ENCODE peak calls at places on chromosome X, in five cellular contexts. J is spleen, H is colonic mucosa, C is GM23248, Q is aorta. Y is an unnamed sample.
A peak's percentile ranks its signal among the peaks of the same experiment; 100 is the strongest.

GRCh38 chrX:134908235-134908834 is 82.5 kb upstream of the SMIM10 start:
- DNase-seq in J (no peak), H (no peak), C (peak; percentile 54), Q (no peak), Y (no peak)

GRCh38 chrX:118884552-118885138 is 61.0 kb downstream of the ZCCHC12 start:
- DNase-seq in C (no peak), J (no peak), Q (no peak), H (peak; percentile 38), Y (no peak)

GRCh38 chrX:1119275-1119674 is 93.2 kb downstream of the CRLF2 start:
- DNase-seq in J (no peak), H (no peak), Q (no peak), C (no peak), Y (no peak)

GRCh38 chrX:25144043-25144940 is 128.5 kb upstream of the ARX start:
- DNase-seq in J (no peak), H (peak; percentile 60), C (peak; percentile 72), Q (peak; percentile 73), Y (no peak)

GRCh38 chrX:151996329-151996728 is 21.9 kb upstream of the GABRE start:
- DNase-seq in C (no peak), J (no peak), H (no peak), Q (no peak), Y (no peak)

GRCh38 chrX:120560405-120560841 is 339 bp downstream of the CUL4B start:
- DNase-seq in Q (no peak), H (peak; percentile 47), C (peak; percentile 67), J (peak; percentile 76), Y (no peak)

GRCh38 chrX:135003876-135004623 is 13.3 kb downstream of the SMIM10 start:
- DNase-seq in Q (peak; percentile 93), H (peak; percentile 90), J (peak; percentile 94), C (peak; percentile 93), Y (peak; percentile 81)

GRCh38 chrX:22300130-22300529 is 27.4 kb downstream of the CBLL2 start:
- DNase-seq in Q (no peak), J (no peak), C (peak; percentile 77), H (no peak), Y (no peak)

GRCh38 chrX:69597399-69597798 is 18.5 kb upstream of the EDA start:
- DNase-seq in J (no peak), C (no peak), Q (no peak), H (no peak), Y (no peak)

DNA sequence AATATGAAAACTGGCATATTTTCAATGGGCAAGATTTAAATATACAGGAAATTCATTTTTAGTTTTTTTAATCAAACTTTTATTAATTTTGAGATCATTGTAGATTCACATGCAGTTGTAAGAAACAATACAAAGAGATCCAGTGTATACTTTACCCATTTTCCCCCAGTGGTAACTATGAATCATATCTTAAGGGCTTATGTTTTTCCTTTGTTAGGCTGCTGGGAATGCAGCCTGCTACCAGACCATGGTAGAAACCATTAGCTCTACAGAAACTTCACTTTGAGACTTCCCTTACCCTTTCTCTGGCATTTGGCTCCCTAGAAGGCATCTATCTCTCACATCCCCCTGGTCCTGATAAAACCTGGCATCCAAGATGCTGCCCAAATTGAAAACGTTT is 147.6 kb upstream of the EOLA2 start:
- DNase-seq in Q (no peak), C (peak; percentile 51), H (no peak), J (no peak), Y (no peak)
- H3K27ac ChIP-seq in Q (no peak overlapping the region), C (peak overlapping the region; percentile 72), H (no peak overlapping the region), J (no peak overlapping the region), Y (peak overlapping the region; percentile 76)

DNA sequence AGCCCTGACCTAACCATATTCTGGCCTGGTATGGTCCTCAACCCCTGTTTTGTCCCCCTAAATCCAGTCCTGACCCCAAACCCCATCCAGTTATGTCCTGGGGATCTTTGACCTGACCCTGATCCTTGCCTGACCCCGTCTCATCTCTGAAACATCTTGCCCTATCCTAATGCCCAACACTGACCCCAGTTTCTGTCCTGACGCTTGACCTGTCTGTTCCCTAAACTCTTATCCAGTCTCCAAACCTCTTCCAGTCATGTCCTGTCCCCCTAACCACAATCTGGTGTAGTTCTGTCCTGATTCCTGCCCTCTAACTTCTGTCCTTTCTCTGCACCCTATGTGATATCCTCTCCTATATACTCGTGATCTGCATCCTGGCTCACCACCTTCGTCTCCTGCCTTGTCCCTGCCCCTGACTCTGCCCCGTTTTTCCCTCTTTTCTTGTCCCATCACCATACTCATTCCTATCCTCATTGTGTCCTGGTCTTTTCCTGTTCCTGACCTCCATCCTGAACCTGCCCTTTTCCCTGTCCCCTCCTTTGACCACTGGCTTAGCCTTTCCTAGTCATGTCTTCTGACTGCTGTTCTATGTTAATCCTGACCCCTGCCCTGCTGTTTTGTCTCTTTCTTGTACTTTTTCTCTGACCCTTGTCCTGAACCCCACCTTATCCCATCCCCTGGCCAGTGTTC is 4.6 kb upstream of the CCDC120 start:
- DNase-seq in Q (no peak), H (no peak), C (no peak), J (no peak), Y (no peak)
- H3K4me3 ChIP-seq in Q (peak overlapping the region; percentile 39), H (peak overlapping the region; percentile 46), C (peak overlapping the region; percentile 73), J (no peak overlapping the region), Y (peak overlapping the region; percentile 48)

GRCh38 chrX:9147631-9148189 is 113.8 kb upstream of the FAM9B start:
- DNase-seq in H (no peak), C (no peak), J (no peak), Q (no peak), Y (no peak)

GRCh38 chrX:9146657-9147056 is 112.7 kb upstream of the FAM9B start:
- DNase-seq in H (no peak), Q (no peak), J (no peak), C (no peak), Y (no peak)

GRCh38 chrX:9144643-9145290 is 110.8 kb upstream of the FAM9B start:
- DNase-seq in Q (no peak), H (no peak), C (peak; percentile 51), J (no peak), Y (no peak)

GRCh38 chrX:9148626-9149385 is 114.9 kb upstream of the FAM9B start:
- DNase-seq in J (no peak), C (peak; percentile 77), Q (no peak), H (no peak), Y (no peak)

DNA sequence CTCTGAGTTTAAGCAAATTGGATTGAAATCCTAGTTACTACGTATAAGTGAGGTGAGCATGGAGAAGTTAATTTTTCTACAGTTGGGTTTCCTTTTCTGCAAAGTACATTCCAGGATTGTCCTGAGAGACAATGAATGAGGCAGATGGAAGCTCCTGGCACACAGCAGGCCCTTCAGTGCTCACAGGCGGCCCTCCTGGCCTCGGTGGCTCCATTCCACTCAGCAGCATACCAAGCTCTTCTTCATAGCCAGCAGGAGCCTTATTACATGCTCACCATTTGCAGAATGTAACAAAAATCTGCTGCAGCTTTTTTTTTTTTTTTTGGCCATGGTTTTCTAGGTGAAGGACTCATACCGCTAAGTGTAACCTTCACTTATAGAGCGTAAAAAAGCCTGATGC is 113.2 kb upstream of the FAM9B start:
- DNase-seq in Q (no peak), C (no peak), J (no peak), H (no peak), Y (no peak)
- H3K27ac ChIP-seq in Q (no peak overlapping the region), C (no peak overlapping the region), J (no peak overlapping the region), H (no peak overlapping the region), Y (no peak overlapping the region)

GRCh38 chrX:17601816-17602215 is 135.5 kb upstream of the SCML1 start:
- DNase-seq in J (no peak), C (no peak), H (no peak), Q (no peak), Y (no peak)
- H3K4me3 ChIP-seq in J (no peak overlapping the region), C (no peak overlapping the region), H (no peak overlapping the region), Q (no peak overlapping the region), Y (no peak overlapping the region)

GRCh38 chrX:40172980-40173661 is 75.4 kb upstream of the BCOR start:
- DNase-seq in H (peak; percentile 32), J (no peak), Q (no peak), C (no peak), Y (no peak)
- H3K27ac ChIP-seq in H (peak overlapping the region; percentile 93), J (peak overlapping the region; percentile 98), Q (no peak overlapping the region), C (peak overlapping the region; percentile 78), Y (no peak overlapping the region)

DNA sequence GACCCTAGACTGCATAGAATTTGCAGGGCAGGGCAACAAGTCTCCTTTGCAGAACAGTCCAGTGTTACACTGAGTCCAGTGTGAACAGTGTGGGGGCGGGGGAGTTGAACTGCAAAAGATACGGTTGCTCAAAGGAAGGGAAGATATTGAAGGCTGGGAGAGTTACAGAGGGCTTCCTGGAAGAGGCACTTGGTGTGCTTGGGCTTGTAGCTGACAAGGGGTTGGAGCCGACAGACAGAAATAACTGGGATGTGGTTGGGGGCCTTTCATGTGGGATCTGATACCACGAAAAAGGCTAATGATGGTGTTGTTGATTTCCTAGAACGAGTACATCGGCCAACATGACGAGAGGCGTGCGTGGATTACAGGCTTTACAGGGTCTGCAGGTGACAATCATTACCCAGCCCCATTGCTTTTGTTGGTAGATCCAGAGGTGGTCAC is 6.1 kb downstream of the XPNPEP2 start:
- DNase-seq in H (no peak), Q (no peak), C (no peak), J (no peak), Y (no peak)
- H3K4me3 ChIP-seq in H (no peak overlapping the region), Q (no peak overlapping the region), C (no peak overlapping the region), J (no peak overlapping the region), Y (no peak overlapping the region)

DNA sequence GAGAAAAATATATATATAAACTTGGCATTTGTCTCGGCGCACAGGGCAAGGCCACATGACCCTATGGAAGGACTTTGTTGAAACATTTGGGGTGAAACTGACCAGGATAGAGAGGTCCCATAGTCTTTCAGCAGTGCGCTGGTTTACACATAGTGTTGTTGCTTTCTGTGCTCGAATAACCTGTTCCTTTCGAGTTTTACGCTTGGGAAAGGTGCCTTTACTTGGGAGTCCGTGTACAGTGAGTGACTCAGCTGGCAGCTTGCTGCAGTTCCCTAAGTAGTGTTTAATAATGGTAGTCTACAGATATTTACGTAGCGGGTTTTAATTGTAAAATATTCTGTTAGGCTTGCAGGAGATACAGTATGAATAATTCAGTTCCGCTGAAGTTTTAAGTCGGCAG is 578 bp downstream of the APOOL start:
- DNase-seq in C (peak; percentile 59), J (no peak), Q (no peak), H (no peak), Y (no peak)
- H3K27ac ChIP-seq in C (peak overlapping the region; percentile 65), J (peak overlapping the region; percentile 73), Q (no peak overlapping the region), H (peak overlapping the region; percentile 47), Y (no peak overlapping the region)

DNA sequence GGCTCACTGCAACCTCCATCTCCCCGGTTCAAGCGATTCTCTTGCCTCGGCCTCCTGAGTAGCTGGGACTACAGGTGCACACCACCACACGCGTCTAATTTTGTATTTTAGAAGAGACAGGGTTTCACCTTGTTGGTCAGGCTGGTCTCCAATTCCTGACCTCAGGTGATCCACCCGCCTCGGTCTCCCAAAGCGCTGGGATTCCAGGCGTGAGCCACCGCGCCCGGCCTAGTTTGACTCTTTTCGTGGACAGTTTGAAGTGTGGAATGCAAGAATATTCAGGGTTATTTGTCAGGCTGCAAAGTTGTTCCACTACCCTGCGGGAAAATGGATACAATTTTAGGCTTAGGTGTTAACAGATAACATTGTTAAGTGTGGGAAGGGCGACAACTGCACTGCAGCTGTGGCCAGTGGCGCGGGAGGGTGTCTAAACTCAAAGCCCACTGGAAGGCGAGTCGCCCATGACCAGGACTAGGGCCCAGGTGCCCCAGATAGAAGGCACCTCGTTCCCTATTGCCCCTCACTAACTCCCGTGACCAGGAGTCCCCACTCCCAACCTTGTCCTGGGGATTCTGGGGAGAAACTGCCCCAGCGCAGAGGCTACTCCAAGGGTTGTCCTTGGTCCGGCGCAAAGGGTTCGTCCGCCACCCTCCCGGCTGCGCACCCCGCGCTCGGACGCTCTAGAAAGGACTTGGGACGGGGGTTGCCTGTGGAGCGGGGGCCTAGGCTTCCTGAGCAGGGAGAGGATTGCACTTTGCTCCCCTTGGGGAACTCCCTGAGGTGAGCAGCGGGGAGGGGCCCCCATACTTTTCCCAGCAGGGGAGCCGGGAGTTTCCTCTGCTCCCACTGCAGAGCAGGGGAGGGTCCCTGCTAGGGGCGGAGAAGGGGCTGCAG is 1.1 kb upstream of the CD99 start:
- DNase-seq in J (peak; percentile 84), H (peak; percentile 80), C (no peak), Q (no peak), Y (no peak)
- H3K4me3 ChIP-seq in J (no peak overlapping the region), H (peak overlapping the region; percentile 86), C (no peak overlapping the region), Q (no peak overlapping the region), Y (no peak overlapping the region)